ENCODE peak calls at places on chromosomes 1 and 21, in four cellular contexts. V is K562, E is H1, Q is A549. A is an unnamed sample.

GRCh38 chr1:107964397-107965111 is 426 bp downstream of the VAV3 start:
- DNase-seq in V (no peak), E (peak; percentile 77), Q (no peak), A (no peak)

GRCh38 chr1:156497078-156497742 is 3.4 kb downstream of the MEF2D start:
- DNase-seq in V (no peak), E (no peak), Q (no peak), A (no peak)

GRCh38 chr1:34645109-34645688 is 109.6 kb upstream of the GJB5 start:
- DNase-seq in V (no peak), E (no peak), Q (no peak), A (no peak)

GRCh38 chr21:35682874-35683549 is 377.3 kb downstream of the SETD4 start:
- DNase-seq in V (no peak), E (no peak), Q (no peak), A (no peak)

GRCh38 chr1:217048104-217048707 is 325.0 kb upstream of the ESRRG start:
- DNase-seq in V (no peak), E (peak; percentile 78), Q (peak; percentile 5), A (no peak)

GRCh38 chr1:212536586-212536985 is 72.0 kb upstream of the ATF3 start:
- DNase-seq in V (no peak), E (no peak), Q (no peak), A (no peak)

GRCh38 chr1:27569088-27569459 is 34.9 kb downstream of the AHDC1 start:
- DNase-seq in V (no peak), E (no peak), Q (no peak), A (no peak)

GRCh38 chr21:28789571-28789970 is 203.1 kb downstream of the LTN1 start:
- DNase-seq in V (no peak), E (no peak), Q (no peak), A (no peak)

GRCh38 chr1:62229468-62229867 is 34.8 kb downstream of the L1TD1 start:
- DNase-seq in V (no peak), E (no peak), Q (no peak), A (peak; percentile 56)

GRCh38 chr1:156667968-156668709 is 9.1 kb downstream of the NES start:
- DNase-seq in V (no peak), E (peak; percentile 58), Q (no peak), A (no peak)

GRCh38 chr1:67683306-67683705 is 1.7 kb upstream of the GADD45A start:
- DNase-seq in V (no peak), E (no peak), Q (no peak), A (no peak)

GRCh38 chr1:90313756-90314155 is 318.8 kb downstream of the ZNF326 start:
- DNase-seq in V (no peak), E (no peak), Q (no peak), A (no peak)

GRCh38 chr1:185776521-185776920 is 42.3 kb downstream of the HMCN1 start:
- DNase-seq in V (no peak), E (no peak), Q (no peak), A (no peak)

GRCh38 chr1:196733091-196733970 is 41.3 kb upstream of the CFHR3 start:
- DNase-seq in V (no peak), E (no peak), Q (no peak), A (no peak)

GRCh38 chr1:58968360-58968952 is 184.6 kb upstream of the JUN start:
- DNase-seq in V (peak; percentile 37), E (no peak), Q (no peak), A (no peak)

GRCh38 chr1:224565186-224565585 is 50.9 kb upstream of the CNIH3 start:
- DNase-seq in V (no peak), E (no peak), Q (peak; percentile 62), A (peak; percentile 25)

GRCh38 chr1:170935231-170935630 is at the start of gene MROH9:
- DNase-seq in V (no peak), E (no peak), Q (no peak), A (no peak)

GRCh38 chr1:34426325-34426896 is 249.7 kb downstream of the C1orf94 start:
- DNase-seq in V (no peak), E (no peak), Q (no peak), A (no peak)

GRCh38 chr1:61083014-61083798 is 845 bp downstream of the NFIA start:
- DNase-seq in V (peak; percentile 49), E (peak; percentile 63), Q (no peak), A (no peak)

GRCh38 chr1:157626099-157626498 is 28.2 kb upstream of the FCRL4 start:
- DNase-seq in V (peak; percentile 25), E (peak; percentile 68), Q (no peak), A (peak; percentile 3)

GRCh38 chr21:28345934-28346333 is 646.7 kb downstream of the LTN1 start:
- DNase-seq in V (no peak), E (no peak), Q (no peak), A (no peak)

GRCh38 chr1:35882945-35883680 is at the start of gene AGO1:
- DNase-seq in V (peak; percentile 99), E (peak; percentile 99), Q (peak; percentile 90), A (peak; percentile 86)

GRCh38 chr1:185156321-185156853 is 366 bp downstream of the TRMT1L start:
- DNase-seq in V (no peak), E (no peak), Q (peak; percentile 4), A (no peak)

GRCh38 chr1:155691992-155692528 is 3.2 kb downstream of the DAP3 start:
- DNase-seq in V (no peak), E (peak; percentile 28), Q (no peak), A (no peak)

GRCh38 chr1:151888972-151889570 is 20.2 kb downstream of the THEM4 start:
- DNase-seq in V (no peak), E (no peak), Q (peak; percentile 41), A (no peak)

GRCh38 chr21:29499734-29500343 is 201.1 kb downstream of the BACH1 start:
- DNase-seq in V (peak; percentile 37), E (peak; percentile 78), Q (peak; percentile 21), A (peak; percentile 50)

GRCh38 chr1:20322081-20322824 is 31.6 kb downstream of the VWA5B1 start:
- DNase-seq in V (no peak), E (no peak), Q (no peak), A (no peak)

GRCh38 chr1:234724517-234725176 is 114.7 kb upstream of the IRF2BP2 start:
- DNase-seq in V (peak; percentile 52), E (no peak), Q (peak; percentile 82), A (no peak)

GRCh38 chr1:24903560-24903954 is 26.5 kb downstream of the RUNX3 start:
- DNase-seq in V (no peak), E (peak; percentile 36), Q (no peak), A (no peak)

GRCh38 chr1:98389809-98390208 is 271.7 kb upstream of the SNX7 start:
- DNase-seq in V (no peak), E (no peak), Q (no peak), A (no peak)

GRCh38 chr1:117654485-117655219 is 48.8 kb downstream of the TENT5C start:
- DNase-seq in V (no peak), E (no peak), Q (no peak), A (peak; percentile 8)

GRCh38 chr1:117657949-117658660 is 52.3 kb downstream of the TENT5C start:
- DNase-seq in V (no peak), E (no peak), Q (no peak), A (no peak)

GRCh38 chr1:117657031-117657430 is 51.2 kb downstream of the TENT5C start:
- DNase-seq in V (no peak), E (no peak), Q (no peak), A (peak; percentile 12)

GRCh38 chr1:117655220-117655577 is 49.4 kb downstream of the TENT5C start:
- DNase-seq in V (no peak), E (no peak), Q (peak; percentile 45), A (no peak)

DNA sequence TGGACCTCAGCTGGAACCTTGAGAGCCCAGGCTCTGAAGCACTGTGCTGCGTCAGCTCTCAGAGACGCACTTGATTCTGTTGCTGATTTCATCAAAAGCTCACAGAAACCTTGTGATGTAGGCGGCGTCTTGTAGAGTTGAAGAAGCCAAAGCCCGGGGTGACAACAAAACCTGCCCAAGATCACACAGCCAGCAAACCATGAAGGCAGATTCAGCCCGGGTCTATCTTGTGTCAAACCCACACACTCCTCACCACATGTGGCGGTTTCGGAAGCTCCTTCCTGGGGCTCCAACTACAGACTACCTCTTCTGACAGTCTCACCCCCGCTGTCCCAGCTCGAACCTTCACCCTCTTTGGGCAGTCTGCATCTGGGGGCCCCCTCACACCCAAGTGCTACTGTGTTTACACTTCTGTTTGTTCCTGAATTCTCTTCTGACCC is 50.4 kb downstream of the TENT5C start:
- DNase-seq in V (no peak), E (no peak), Q (no peak), A (no peak)
- TF ChIP-seq RNF2 in V (no peak), E (no peak), Q (no peak), A (no peak)

GRCh38 chr1:182447660-182448059 is 2.3 kb upstream of the RGSL1 start:
- DNase-seq in V (no peak), E (no peak), Q (no peak), A (no peak)

GRCh38 chr1:182450087-182450486 is at the start of gene RGSL1:
- DNase-seq in V (no peak), E (no peak), Q (no peak), A (no peak)

GRCh38 chr1:182442333-182442732 is 7.6 kb upstream of the RGSL1 start:
- DNase-seq in V (no peak), E (no peak), Q (no peak), A (no peak)

GRCh38 chr1:182444497-182444896 is 5.4 kb upstream of the RGSL1 start:
- DNase-seq in V (no peak), E (peak; percentile 49), Q (no peak), A (no peak)

GRCh38 chr1:182446033-182446669 is 3.8 kb upstream of the RGSL1 start:
- DNase-seq in V (peak; percentile 65), E (peak; percentile 58), Q (peak; percentile 55), A (peak; percentile 39)
- TF ChIP-seq RNF2 in V (no peak), E (no peak), Q (no peak), A (no peak)

GRCh38 chr1:91993256-91993655 is 36.5 kb upstream of the EPHX4 start:
- DNase-seq in V (no peak), E (no peak), Q (no peak), A (no peak)

DNA sequence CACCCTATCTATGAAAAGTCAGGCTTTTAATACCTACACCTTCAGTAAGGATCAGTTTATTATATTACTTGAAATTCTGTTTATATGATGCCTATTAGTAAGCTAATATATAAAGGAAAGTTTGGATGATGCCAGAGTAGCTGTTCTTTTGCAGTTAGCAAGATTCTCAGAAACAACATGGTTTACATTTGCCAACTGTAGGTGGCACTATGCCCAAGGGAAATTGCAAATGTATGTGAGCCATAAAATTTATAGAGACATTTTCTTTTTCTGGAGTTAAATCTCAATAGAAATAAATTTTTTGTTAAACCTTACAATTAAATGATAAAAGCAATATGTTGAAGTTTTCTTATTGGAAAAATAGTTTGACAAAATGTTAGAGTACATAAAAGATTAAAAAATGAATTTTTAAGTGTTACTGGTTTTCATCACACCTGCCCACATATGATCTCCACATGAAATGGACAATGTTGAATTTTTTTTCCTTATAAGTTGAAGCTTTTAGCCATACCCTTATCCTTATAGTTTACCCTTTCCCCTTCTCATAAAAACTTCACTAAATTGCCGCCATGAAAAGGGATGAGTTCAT is 32.1 kb upstream of the EPHX4 start:
- DNase-seq in V (no peak), E (no peak), Q (peak; percentile 22), A (peak; percentile 35)
- TF ChIP-seq RNF2 in V (no peak), E (no peak), Q (no peak), A (no peak)

DNA sequence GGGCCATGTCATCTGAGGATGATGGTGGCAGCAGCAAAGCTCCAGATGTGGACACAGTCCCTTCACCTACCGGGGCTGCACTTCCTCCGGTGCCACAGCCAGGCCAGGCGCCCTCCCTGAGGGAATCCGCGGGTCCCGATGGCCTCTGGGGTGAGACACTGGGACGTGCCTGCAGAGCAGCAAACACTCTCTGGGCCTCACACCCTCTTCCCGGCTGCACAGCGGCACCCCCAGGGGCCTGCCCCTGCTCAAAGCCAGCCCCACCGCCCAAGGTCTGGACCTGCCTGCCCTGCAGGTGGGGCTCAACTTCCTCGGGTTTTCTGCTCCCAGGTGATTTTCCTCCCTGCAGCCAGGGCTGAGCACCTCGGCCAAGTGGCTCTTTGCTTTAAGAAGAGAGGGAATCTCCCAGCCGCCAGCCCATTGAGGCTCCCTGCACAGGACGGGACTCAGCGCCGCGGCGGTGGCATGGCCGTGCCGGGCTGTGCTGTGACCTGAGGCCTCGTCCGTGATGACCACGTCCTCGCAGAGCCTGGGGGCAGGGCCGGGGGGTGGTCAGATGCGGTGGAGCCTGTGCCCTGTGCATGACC is 21.3 kb upstream of the COL18A1 start:
- DNase-seq in V (no peak), E (no peak), Q (no peak), A (no peak)
- TF ChIP-seq RNF2 in V (no peak), E (no peak), Q (no peak), A (no peak)